ENCODE peak calls at places on chromosomes 12 and 14, in six cellular contexts. A, B, M, W, J and V are unnamed samples.

GRCh38 chr12:63085120-63085519 is 65.9 kb downstream of the AVPR1A start:
- DNase-seq in A (no peak), J (no peak), M (no peak), B (no peak), W (no peak), V (no peak)

GRCh38 chr14:55850803-55851202 is 267.4 kb upstream of the PELI2 start:
- DNase-seq in W (no peak), B (no peak), A (no peak), M (no peak), J (no peak), V (no peak)

GRCh38 chr14:21882226-21882625 is 208.6 kb upstream of the OR4E1 start:
- DNase-seq in B (no peak), A (no peak), J (no peak), M (no peak), W (no peak), V (no peak)

GRCh38 chr12:53789570-53789969 is 37.8 kb upstream of the CISTR start:
- DNase-seq in B (no peak), J (no peak), W (no peak), M (no peak), A (no peak), V (no peak)

GRCh38 chr12:26271024-26271423 is 75.7 kb downstream of the SSPN start:
- DNase-seq in A (no peak), M (no peak), J (no peak), B (no peak), W (no peak), V (no peak)

GRCh38 chr12:6020930-6021329 is 75.9 kb upstream of the ANO2 start:
- DNase-seq in W (no peak), B (no peak), M (no peak), A (peak), J (no peak), V (no peak)

GRCh38 chr12:25843976-25844375 is 114.5 kb upstream of the RASSF8 start:
- DNase-seq in B (no peak), M (no peak), W (no peak), A (no peak), J (no peak), V (no peak)

GRCh38 chr12:29769162-29769820 is 14.5 kb downstream of the TMTC1 start:
- DNase-seq in J (no peak), A (no peak), W (no peak), B (no peak), M (no peak), V (no peak)

GRCh38 chr12:70645494-70646317 is 8.5 kb upstream of the PTPRB start:
- DNase-seq in A (no peak), J (peak), W (no peak), M (peak), B (peak), V (no peak)

GRCh38 chr14:89899917-89900680 is 54.4 kb downstream of the EFCAB11 start:
- DNase-seq in M (no peak), J (no peak), W (no peak), B (no peak), A (peak), V (no peak)

GRCh38 chr14:75156111-75156510 is 20.3 kb downstream of the TMED10 start:
- DNase-seq in W (no peak), J (no peak), B (no peak), M (no peak), A (no peak), V (no peak)

GRCh38 chr14:99757331-99758070 is 35.7 kb upstream of the EML1 start:
- DNase-seq in B (no peak), J (no peak), A (no peak), W (peak), M (no peak), V (peak)

GRCh38 chr14:87896393-87897380 is 96.3 kb downstream of the GALC start:
- DNase-seq in A (no peak), M (no peak), B (no peak), J (no peak), W (no peak), V (no peak)

DNA sequence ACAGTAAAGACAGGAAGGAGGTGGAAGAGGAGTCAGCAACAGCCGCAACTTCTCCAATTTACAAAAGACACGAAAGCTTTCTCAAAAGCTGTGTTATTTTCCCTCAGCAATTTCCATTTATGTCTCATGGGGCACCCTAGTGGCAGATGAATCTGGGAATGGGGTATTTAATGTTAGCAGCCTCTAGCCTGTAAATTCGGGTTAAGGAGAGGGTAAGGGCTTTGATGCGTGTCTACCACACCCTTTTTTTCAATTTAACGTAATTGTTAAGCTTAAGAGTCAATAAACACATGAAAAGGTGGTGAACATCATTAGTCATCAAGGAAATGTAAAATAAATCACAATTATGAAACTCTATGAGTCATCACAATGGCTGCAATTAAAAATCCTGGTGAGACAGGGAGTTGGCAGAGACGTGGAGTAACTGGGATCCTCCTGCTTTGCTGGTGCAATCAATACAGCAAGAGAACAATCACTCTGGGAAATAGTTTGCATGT is 986.4 kb downstream of the AACS start:
- DNase-seq in J (no peak), A (no peak), B (no peak), M (no peak), W (no peak), V (no peak)
- TF ChIP-seq CTCF in J (no peak), A (no peak), B (no peak), M (no peak), W (no peak), V (no peak)

DNA sequence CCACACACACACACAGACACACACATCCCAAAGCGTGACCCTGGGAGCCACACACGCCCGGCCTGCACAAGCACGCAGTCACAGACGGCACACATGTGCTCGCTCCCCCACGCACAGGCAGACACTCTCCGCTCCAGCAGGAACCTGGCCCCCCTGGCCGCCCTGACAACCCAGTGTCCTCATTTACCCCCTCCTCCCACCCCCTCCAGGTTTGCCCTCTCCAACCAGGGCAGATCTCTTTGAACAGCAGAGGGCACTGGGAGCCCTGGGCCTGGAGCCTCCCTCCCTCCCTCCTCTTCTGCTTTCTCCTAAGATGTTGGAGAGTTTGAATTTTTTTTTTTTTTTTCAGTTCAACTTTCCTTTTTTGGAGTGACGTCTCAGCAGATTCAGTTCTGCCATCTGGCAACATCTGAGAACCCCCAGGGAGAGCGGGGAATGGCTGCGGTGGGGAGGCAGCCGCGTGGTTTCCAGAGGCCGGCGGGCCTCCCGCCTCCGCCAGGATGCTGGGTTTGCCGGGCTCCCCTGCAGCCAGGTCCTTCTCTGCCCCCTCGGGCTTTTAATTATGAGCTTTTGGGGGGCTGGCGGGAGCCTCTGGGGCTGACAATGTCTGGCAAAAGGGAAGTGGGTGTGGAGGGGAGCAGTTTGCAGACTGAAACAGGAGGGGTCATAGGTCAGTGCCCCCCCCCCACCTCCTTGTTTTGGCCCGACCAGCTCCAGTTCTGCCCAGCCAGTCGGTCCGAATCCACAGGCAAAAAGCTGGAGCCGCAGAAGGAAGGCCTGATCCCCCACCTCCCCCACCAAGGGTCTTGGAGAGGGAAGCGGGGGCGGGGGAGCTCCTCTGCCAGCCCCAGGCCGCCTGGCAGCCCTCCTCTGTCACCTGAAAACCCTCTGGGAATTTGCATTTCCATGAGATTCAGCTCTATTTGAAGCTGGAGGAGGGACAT is 1.3 kb upstream of the NCOR2 start:
- DNase-seq in A (peak), J (peak), B (peak), W (peak), M (peak), V (no peak)
- TF ChIP-seq CTCF in A (peak), J (no peak), B (peak), W (peak), M (no peak), V (peak)

GRCh38 chr12:64767495-64767894 is 8.3 kb upstream of the GNS start:
- DNase-seq in M (no peak), J (no peak), B (no peak), A (no peak), W (no peak), V (no peak)
- TF ChIP-seq CTCF in M (no peak), J (no peak), B (no peak), A (no peak), W (no peak), V (no peak)

GRCh38 chr12:64782181-64782580 is 23.0 kb upstream of the GNS start:
- DNase-seq in B (no peak), A (no peak), M (no peak), J (no peak), W (no peak), V (no peak)

GRCh38 chr12:64779349-64779974 is 20.3 kb upstream of the GNS start:
- DNase-seq in B (no peak), J (no peak), A (no peak), W (no peak), M (no peak), V (no peak)

GRCh38 chr12:64780531-64781373 is 21.5 kb upstream of the GNS start:
- DNase-seq in J (peak), M (peak), A (peak), B (peak), W (peak), V (no peak)

GRCh38 chr12:64781374-64782029 is 22.3 kb upstream of the GNS start:
- DNase-seq in J (peak), W (no peak), M (no peak), B (no peak), A (no peak), V (no peak)

DNA sequence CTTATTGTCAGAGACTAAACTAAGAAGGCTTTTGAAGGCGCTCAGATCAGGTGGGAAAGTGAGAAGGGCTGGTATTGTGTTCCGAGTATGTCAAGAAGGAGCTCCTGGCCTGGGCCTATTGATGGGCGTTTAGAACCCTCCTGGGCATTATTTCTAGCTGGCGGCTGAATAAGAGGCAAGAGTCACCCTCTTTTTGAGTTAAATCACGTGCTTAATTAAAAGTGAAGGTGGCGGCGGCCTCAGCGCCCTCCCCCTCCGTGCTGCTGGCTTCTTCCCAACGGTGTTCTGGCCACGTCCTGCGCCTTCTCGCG is 21.0 kb upstream of the GNS start:
- DNase-seq in W (no peak), B (no peak), A (no peak), J (no peak), M (no peak), V (no peak)
- TF ChIP-seq CTCF in W (no peak), B (no peak), A (no peak), J (no peak), M (no peak), V (no peak)